ENCODE peak calls at places on chromosomes 6 and 20, in five cellular contexts. B, D, G, C and X are unnamed samples.
A peak's percentile ranks its signal among the peaks of the same experiment; 100 is the strongest.

GRCh38 chr20:8020314-8021079 is 936 bp upstream of the TMX4 start:
- DNase-seq in B (peak; percentile 32), D (no peak), G (no peak), C (peak; percentile 30), X (peak; percentile 55)

GRCh38 chr20:39885975-39886649 is 802.9 kb downstream of the MAFB start:
- DNase-seq in B (peak; percentile 73), D (peak; percentile 83), G (peak; percentile 82), C (no peak), X (peak; percentile 3)

GRCh38 chr6:7156666-7157278 is 49.0 kb downstream of the RREB1 start:
- DNase-seq in B (peak; percentile 50), D (peak; percentile 81), G (peak; percentile 65), C (no peak), X (no peak)

GRCh38 chr6:34178361-34179105 is 32.6 kb upstream of the GRM4 start:
- DNase-seq in B (no peak), D (no peak), G (no peak), C (no peak), X (no peak)

GRCh38 chr6:75893058-75893775 is 144.2 kb downstream of the MYO6 start:
- DNase-seq in B (peak; percentile 60), D (peak; percentile 53), G (peak; percentile 40), C (no peak), X (peak; percentile 16)

GRCh38 chr6:95448208-95448607 is 129.1 kb upstream of the MANEA start:
- DNase-seq in B (no peak), D (no peak), G (no peak), C (no peak), X (no peak)

GRCh38 chr20:44615169-44615791 is 32.9 kb downstream of the PKIG start:
- DNase-seq in B (no peak), D (peak; percentile 8), G (no peak), C (no peak), X (no peak)

GRCh38 chr20:48092596-48093280 is 307.5 kb upstream of the SULF2 start:
- DNase-seq in B (no peak), D (peak; percentile 48), G (no peak), C (no peak), X (no peak)

GRCh38 chr6:69883551-69883950 is 17.2 kb downstream of the COL19A1 start:
- DNase-seq in B (no peak), D (no peak), G (no peak), C (no peak), X (no peak)

GRCh38 chr6:31203345-31203979 is 33.0 kb upstream of the POU5F1 start:
- DNase-seq in B (peak; percentile 93), D (peak; percentile 71), G (no peak), C (peak; percentile 51), X (peak; percentile 68)

GRCh38 chr6:42227173-42227850 is 9.7 kb upstream of the MRPS10 start:
- DNase-seq in B (no peak), D (no peak), G (no peak), C (no peak), X (no peak)

GRCh38 chr6:44294832-44295791 is 18.0 kb downstream of the AARS2 start:
- DNase-seq in B (no peak), D (no peak), G (no peak), C (no peak), X (no peak)